ENCODE peak calls at places on chromosomes 6 and 20, in five cellular contexts. One of them, this sample, is unnamed.

GRCh38 chr6:132813173-132813856 is 1.1 kb upstream of the RPS12 start:
- DNase-seq in right cardiac atrium: peak
- DNase-seq in thoracic aorta: no peak
- DNase-seq in heart left ventricle: peak
- DNase-seq in cardiac muscle cell: peak
- DNase-seq in this sample: peak

GRCh38 chr20:18314786-18315406 is 26.6 kb downstream of the ZNF133 start:
- DNase-seq in cardiac muscle cell: no peak
- DNase-seq in thoracic aorta: no peak
- DNase-seq in heart left ventricle: no peak
- DNase-seq in right cardiac atrium: no peak
- DNase-seq in this sample: peak

GRCh38 chr20:18705906-18706305 is 107.7 kb upstream of the SCP2D1 start:
- DNase-seq in thoracic aorta: no peak
- DNase-seq in heart left ventricle: no peak
- DNase-seq in cardiac muscle cell: no peak
- DNase-seq in right cardiac atrium: no peak
- DNase-seq in this sample: no peak

GRCh38 chr20:32539817-32540675 is 45.1 kb downstream of the NOL4L start:
- DNase-seq in right cardiac atrium: peak
- DNase-seq in heart left ventricle: no peak
- DNase-seq in cardiac muscle cell: no peak
- DNase-seq in thoracic aorta: no peak
- DNase-seq in this sample: no peak

GRCh38 chr6:47162793-47163192 is 120.7 kb upstream of the ADGRF1 start:
- DNase-seq in right cardiac atrium: no peak
- DNase-seq in thoracic aorta: no peak
- DNase-seq in heart left ventricle: no peak
- DNase-seq in cardiac muscle cell: no peak
- DNase-seq in this sample: no peak

GRCh38 chr6:166346995-166347394 is 4.7 kb upstream of the SFT2D1 start:
- DNase-seq in cardiac muscle cell: no peak
- DNase-seq in thoracic aorta: no peak
- DNase-seq in right cardiac atrium: no peak
- DNase-seq in heart left ventricle: no peak
- DNase-seq in this sample: no peak

GRCh38 chr20:19915111-19915798 is 101.9 kb upstream of the NAA20 start:
- DNase-seq in right cardiac atrium: no peak
- DNase-seq in thoracic aorta: no peak
- DNase-seq in heart left ventricle: no peak
- DNase-seq in cardiac muscle cell: no peak
- DNase-seq in this sample: no peak

GRCh38 chr6:40299666-40300065 is 287.5 kb downstream of the LRFN2 start:
- DNase-seq in heart left ventricle: no peak
- DNase-seq in cardiac muscle cell: no peak
- DNase-seq in right cardiac atrium: no peak
- DNase-seq in thoracic aorta: no peak
- DNase-seq in this sample: no peak

GRCh38 chr6:3209114-3210023 is 18.1 kb downstream of the TUBB2B start:
- DNase-seq in cardiac muscle cell: peak
- DNase-seq in right cardiac atrium: no peak
- DNase-seq in heart left ventricle: peak
- DNase-seq in thoracic aorta: no peak
- DNase-seq in this sample: peak

GRCh38 chr20:59385461-59385860 is 85.0 kb downstream of the EDN3 start:
- DNase-seq in cardiac muscle cell: peak
- DNase-seq in thoracic aorta: no peak
- DNase-seq in heart left ventricle: no peak
- DNase-seq in right cardiac atrium: no peak
- DNase-seq in this sample: no peak

GRCh38 chr6:91291071-91291470 is 704.2 kb upstream of the MAP3K7 start:
- DNase-seq in heart left ventricle: no peak
- DNase-seq in right cardiac atrium: no peak
- DNase-seq in thoracic aorta: no peak
- DNase-seq in cardiac muscle cell: no peak
- DNase-seq in this sample: peak

GRCh38 chr6:128507337-128508310 is 12.8 kb downstream of the PTPRK start:
- DNase-seq in cardiac muscle cell: no peak
- DNase-seq in thoracic aorta: no peak
- DNase-seq in right cardiac atrium: no peak
- DNase-seq in heart left ventricle: no peak
- DNase-seq in this sample: peak

GRCh38 chr6:27078734-27079357 is 168.7 kb upstream of the PRSS16 start:
- DNase-seq in heart left ventricle: no peak
- DNase-seq in thoracic aorta: no peak
- DNase-seq in cardiac muscle cell: peak
- DNase-seq in right cardiac atrium: peak
- DNase-seq in this sample: peak
- H3K4me3 ChIP-seq in heart left ventricle: no peak
- H3K4me3 ChIP-seq in thoracic aorta: peak
- H3K4me3 ChIP-seq in cardiac muscle cell: peak
- H3K4me3 ChIP-seq in right cardiac atrium: peak
- H3K4me3 ChIP-seq in this sample: no peak

GRCh38 chr6:42766163-42766670 is 15.6 kb upstream of the BICRAL start:
- DNase-seq in thoracic aorta: no peak
- DNase-seq in right cardiac atrium: no peak
- DNase-seq in heart left ventricle: no peak
- DNase-seq in cardiac muscle cell: no peak
- DNase-seq in this sample: peak

GRCh38 chr6:42761287-42762067 is 15.6 kb upstream of the TBCC start:
- DNase-seq in thoracic aorta: no peak
- DNase-seq in right cardiac atrium: no peak
- DNase-seq in heart left ventricle: no peak
- DNase-seq in cardiac muscle cell: no peak
- DNase-seq in this sample: no peak

GRCh38 chr6:42762950-42763349 is 17.0 kb upstream of the TBCC start:
- DNase-seq in cardiac muscle cell: no peak
- DNase-seq in heart left ventricle: no peak
- DNase-seq in right cardiac atrium: no peak
- DNase-seq in thoracic aorta: no peak
- DNase-seq in this sample: no peak

GRCh38 chr6:42762338-42762929 is 16.5 kb upstream of the TBCC start:
- DNase-seq in right cardiac atrium: no peak
- DNase-seq in cardiac muscle cell: no peak
- DNase-seq in heart left ventricle: no peak
- DNase-seq in thoracic aorta: no peak
- DNase-seq in this sample: no peak

DNA sequence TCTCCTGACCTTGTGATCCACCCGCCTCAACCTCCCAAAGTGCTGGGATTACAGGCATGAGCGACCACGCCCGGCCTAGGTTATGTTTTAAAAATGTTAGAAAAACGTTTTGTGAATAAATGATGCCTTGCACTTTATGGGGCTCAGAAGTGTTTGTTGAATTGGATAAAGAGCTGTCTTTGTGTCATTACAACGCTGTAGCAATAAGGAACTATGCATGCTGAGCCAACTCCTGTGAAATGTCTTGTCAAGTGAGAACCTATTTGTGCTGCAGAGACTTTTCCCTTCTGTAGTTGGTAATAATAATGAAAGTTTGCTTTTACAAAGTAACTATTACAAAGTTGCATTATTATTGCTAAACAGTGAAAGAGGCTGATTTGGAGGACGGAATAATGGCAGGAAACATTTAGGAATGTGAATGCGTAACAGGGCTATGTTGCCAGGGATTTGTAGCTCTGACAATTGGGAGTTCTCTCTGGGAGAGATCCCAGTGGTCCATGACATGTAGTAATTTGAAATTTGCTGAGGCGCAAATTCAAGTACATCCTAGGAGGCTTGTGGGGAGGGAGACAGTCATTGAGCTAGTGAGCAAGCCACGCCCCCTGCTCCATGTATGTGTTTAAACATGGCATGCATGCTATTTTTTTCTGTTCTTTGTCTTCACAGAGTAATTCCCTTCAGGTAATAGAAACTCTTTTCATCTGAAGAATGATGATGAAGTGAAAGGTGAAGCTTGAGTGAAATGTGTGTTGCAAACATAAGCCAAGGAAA is 16.8 kb upstream of the BICRAL start:
- DNase-seq in thoracic aorta: no peak
- DNase-seq in heart left ventricle: no peak
- DNase-seq in cardiac muscle cell: no peak
- DNase-seq in right cardiac atrium: no peak
- DNase-seq in this sample: no peak
- H3K27ac ChIP-seq in thoracic aorta: no peak
- H3K27ac ChIP-seq in heart left ventricle: no peak
- H3K27ac ChIP-seq in cardiac muscle cell: no peak
- H3K27ac ChIP-seq in right cardiac atrium: no peak
- H3K27ac ChIP-seq in this sample: no peak

GRCh38 chr20:5270608-5271007 is 46.1 kb downstream of the PROKR2 start:
- DNase-seq in heart left ventricle: no peak
- DNase-seq in right cardiac atrium: no peak
- DNase-seq in thoracic aorta: no peak
- DNase-seq in cardiac muscle cell: no peak
- DNase-seq in this sample: no peak

GRCh38 chr20:5268449-5268848 is 48.3 kb downstream of the PROKR2 start:
- DNase-seq in thoracic aorta: no peak
- DNase-seq in cardiac muscle cell: no peak
- DNase-seq in heart left ventricle: no peak
- DNase-seq in right cardiac atrium: no peak
- DNase-seq in this sample: no peak

GRCh38 chr20:5267092-5267491 is 49.7 kb downstream of the PROKR2 start:
- DNase-seq in right cardiac atrium: no peak
- DNase-seq in cardiac muscle cell: no peak
- DNase-seq in thoracic aorta: no peak
- DNase-seq in heart left ventricle: no peak
- DNase-seq in this sample: no peak

GRCh38 chr20:5272268-5272667 is 44.5 kb downstream of the PROKR2 start:
- DNase-seq in heart left ventricle: no peak
- DNase-seq in cardiac muscle cell: no peak
- DNase-seq in thoracic aorta: no peak
- DNase-seq in right cardiac atrium: no peak
- DNase-seq in this sample: no peak
- H3K4me3 ChIP-seq in heart left ventricle: no peak
- H3K4me3 ChIP-seq in cardiac muscle cell: no peak
- H3K4me3 ChIP-seq in thoracic aorta: no peak
- H3K4me3 ChIP-seq in right cardiac atrium: no peak
- H3K4me3 ChIP-seq in this sample: no peak

DNA sequence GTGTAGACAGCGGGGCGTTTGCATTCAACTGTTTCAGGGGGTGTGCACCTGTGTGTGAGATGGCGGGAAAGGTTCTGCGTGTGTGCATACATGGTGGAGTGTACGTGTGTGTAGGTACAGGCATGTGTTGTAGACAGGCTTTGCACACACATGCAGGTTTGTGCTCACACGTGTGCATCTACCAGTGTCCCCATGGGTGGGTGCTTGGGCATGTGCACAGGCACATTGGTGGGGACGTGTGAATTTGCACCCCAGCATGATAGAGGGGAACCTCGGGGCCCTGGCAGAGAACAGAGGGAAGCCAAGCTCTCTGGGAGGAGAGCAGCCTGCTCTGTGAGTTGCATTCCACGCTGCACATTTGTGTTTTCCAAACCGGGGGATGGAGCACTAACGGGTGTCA is 250.2 kb downstream of the PREX1 start:
- DNase-seq in right cardiac atrium: no peak
- DNase-seq in heart left ventricle: no peak
- DNase-seq in cardiac muscle cell: no peak
- DNase-seq in thoracic aorta: no peak
- DNase-seq in this sample: no peak
- H3K27ac ChIP-seq in right cardiac atrium: no peak
- H3K27ac ChIP-seq in heart left ventricle: no peak
- H3K27ac ChIP-seq in cardiac muscle cell: no peak
- H3K27ac ChIP-seq in thoracic aorta: no peak
- H3K27ac ChIP-seq in this sample: no peak

GRCh38 chr6:5126214-5126613 is 41.1 kb downstream of the PPP1R3G start:
- DNase-seq in cardiac muscle cell: peak
- DNase-seq in thoracic aorta: no peak
- DNase-seq in heart left ventricle: no peak
- DNase-seq in right cardiac atrium: no peak
- DNase-seq in this sample: no peak
- H3K4me3 ChIP-seq in cardiac muscle cell: no peak
- H3K4me3 ChIP-seq in thoracic aorta: no peak
- H3K4me3 ChIP-seq in heart left ventricle: no peak
- H3K4me3 ChIP-seq in right cardiac atrium: no peak
- H3K4me3 ChIP-seq in this sample: no peak

DNA sequence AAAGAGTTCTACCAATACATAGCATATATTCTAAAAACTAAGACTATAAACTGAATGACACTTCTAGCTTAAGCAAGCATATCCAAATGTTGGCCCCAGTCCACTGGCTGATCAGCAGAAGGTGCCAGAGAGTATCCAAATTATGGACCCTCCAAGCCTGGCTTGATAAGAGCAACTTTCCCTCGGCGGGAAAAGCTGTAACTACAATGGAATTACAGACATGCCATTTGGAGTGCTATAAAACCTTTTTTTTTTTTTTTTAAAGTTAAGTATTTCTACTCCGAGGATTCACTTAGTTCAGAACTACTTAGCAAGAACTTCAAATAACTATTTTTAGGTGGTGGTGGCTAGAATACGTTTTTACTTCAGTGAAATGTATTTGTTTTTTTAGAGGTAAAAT is 94.6 kb downstream of the EPB41L2 start:
- DNase-seq in thoracic aorta: no peak
- DNase-seq in right cardiac atrium: no peak
- DNase-seq in heart left ventricle: no peak
- DNase-seq in cardiac muscle cell: no peak
- DNase-seq in this sample: no peak
- H3K27ac ChIP-seq in thoracic aorta: no peak
- H3K27ac ChIP-seq in right cardiac atrium: no peak
- H3K27ac ChIP-seq in heart left ventricle: peak
- H3K27ac ChIP-seq in cardiac muscle cell: no peak
- H3K27ac ChIP-seq in this sample: peak